ENCODE peak calls at places on chromosomes 4 and X, in eight cellular contexts. One of them, this sample, is unnamed.

GRCh38 chrX:69063486-69063885 is 101.8 kb downstream of the PJA1 start:
- DNase-seq in T-helper 1 cell: no peak
- DNase-seq in T-helper 17 cell: no peak
- DNase-seq in stimulated activated CD4-positive, alpha-beta T cell treated with anti-CD3 and anti-CD28 coated beads, Interleukin-4, amount 100 ng/mL, for 48 hours: no peak
- DNase-seq in activated CD8-positive, alpha-beta memory T cell treated with anti-CD3 and anti-CD28 coated beads for 1 hour: no peak
- DNase-seq in activated CD4-positive, alpha-beta T cell treated with anti-CD3 and anti-CD28 coated beads for 4 hours: no peak
- DNase-seq in A549: no peak
- DNase-seq in GM23248: no peak
- DNase-seq in this sample: no peak

GRCh38 chr4:52423967-52424366 is 235.1 kb downstream of the USP46 start:
- DNase-seq in T-helper 1 cell: no peak
- DNase-seq in T-helper 17 cell: no peak
- DNase-seq in stimulated activated CD4-positive, alpha-beta T cell treated with anti-CD3 and anti-CD28 coated beads, Interleukin-4, amount 100 ng/mL, for 48 hours: no peak
- DNase-seq in activated CD8-positive, alpha-beta memory T cell treated with anti-CD3 and anti-CD28 coated beads for 1 hour: no peak
- DNase-seq in activated CD4-positive, alpha-beta T cell treated with anti-CD3 and anti-CD28 coated beads for 4 hours: no peak
- DNase-seq in A549: no peak
- DNase-seq in GM23248: no peak
- DNase-seq in this sample: no peak

GRCh38 chr4:82688091-82688815 is 110.3 kb downstream of the SCD5 start:
- DNase-seq in T-helper 1 cell: no peak
- DNase-seq in T-helper 17 cell: no peak
- DNase-seq in stimulated activated CD4-positive, alpha-beta T cell treated with anti-CD3 and anti-CD28 coated beads, Interleukin-4, amount 100 ng/mL, for 48 hours: no peak
- DNase-seq in activated CD8-positive, alpha-beta memory T cell treated with anti-CD3 and anti-CD28 coated beads for 1 hour: no peak
- DNase-seq in activated CD4-positive, alpha-beta T cell treated with anti-CD3 and anti-CD28 coated beads for 4 hours: no peak
- DNase-seq in A549: no peak
- DNase-seq in GM23248: no peak
- DNase-seq in this sample: no peak

GRCh38 chr4:132332932-132333722 is 816.0 kb upstream of the PCDH10 start:
- DNase-seq in T-helper 1 cell: no peak
- DNase-seq in T-helper 17 cell: no peak
- DNase-seq in stimulated activated CD4-positive, alpha-beta T cell treated with anti-CD3 and anti-CD28 coated beads, Interleukin-4, amount 100 ng/mL, for 48 hours: no peak
- DNase-seq in activated CD8-positive, alpha-beta memory T cell treated with anti-CD3 and anti-CD28 coated beads for 1 hour: no peak
- DNase-seq in activated CD4-positive, alpha-beta T cell treated with anti-CD3 and anti-CD28 coated beads for 4 hours: no peak
- DNase-seq in A549: peak; percentile 0
- DNase-seq in GM23248: no peak
- DNase-seq in this sample: peak; percentile 20

GRCh38 chr4:23166919-23167318 is 474.2 kb downstream of the GBA3 start:
- DNase-seq in T-helper 1 cell: no peak
- DNase-seq in T-helper 17 cell: no peak
- DNase-seq in stimulated activated CD4-positive, alpha-beta T cell treated with anti-CD3 and anti-CD28 coated beads, Interleukin-4, amount 100 ng/mL, for 48 hours: no peak
- DNase-seq in activated CD8-positive, alpha-beta memory T cell treated with anti-CD3 and anti-CD28 coated beads for 1 hour: no peak
- DNase-seq in activated CD4-positive, alpha-beta T cell treated with anti-CD3 and anti-CD28 coated beads for 4 hours: no peak
- DNase-seq in A549: no peak
- DNase-seq in GM23248: no peak
- DNase-seq in this sample: no peak

GRCh38 chrX:150465326-150465725 is 102.2 kb downstream of the MAMLD1 start:
- DNase-seq in T-helper 1 cell: no peak
- DNase-seq in T-helper 17 cell: no peak
- DNase-seq in stimulated activated CD4-positive, alpha-beta T cell treated with anti-CD3 and anti-CD28 coated beads, Interleukin-4, amount 100 ng/mL, for 48 hours: no peak
- DNase-seq in activated CD8-positive, alpha-beta memory T cell treated with anti-CD3 and anti-CD28 coated beads for 1 hour: no peak
- DNase-seq in activated CD4-positive, alpha-beta T cell treated with anti-CD3 and anti-CD28 coated beads for 4 hours: no peak
- DNase-seq in A549: no peak
- DNase-seq in GM23248: no peak
- DNase-seq in this sample: peak; percentile 85

GRCh38 chr4:165470009-165470408 is 91.2 kb downstream of the CPE start:
- DNase-seq in T-helper 1 cell: no peak
- DNase-seq in T-helper 17 cell: no peak
- DNase-seq in stimulated activated CD4-positive, alpha-beta T cell treated with anti-CD3 and anti-CD28 coated beads, Interleukin-4, amount 100 ng/mL, for 48 hours: no peak
- DNase-seq in activated CD8-positive, alpha-beta memory T cell treated with anti-CD3 and anti-CD28 coated beads for 1 hour: no peak
- DNase-seq in activated CD4-positive, alpha-beta T cell treated with anti-CD3 and anti-CD28 coated beads for 4 hours: no peak
- DNase-seq in A549: no peak
- DNase-seq in GM23248: no peak
- DNase-seq in this sample: no peak

GRCh38 chr4:160044693-160045092 is 941.8 kb downstream of the RAPGEF2 start:
- DNase-seq in T-helper 1 cell: no peak
- DNase-seq in T-helper 17 cell: no peak
- DNase-seq in stimulated activated CD4-positive, alpha-beta T cell treated with anti-CD3 and anti-CD28 coated beads, Interleukin-4, amount 100 ng/mL, for 48 hours: no peak
- DNase-seq in activated CD8-positive, alpha-beta memory T cell treated with anti-CD3 and anti-CD28 coated beads for 1 hour: no peak
- DNase-seq in activated CD4-positive, alpha-beta T cell treated with anti-CD3 and anti-CD28 coated beads for 4 hours: no peak
- DNase-seq in A549: no peak
- DNase-seq in GM23248: no peak
- DNase-seq in this sample: no peak

GRCh38 chrX:39912126-39912525 is 185.6 kb downstream of the BCOR start:
- DNase-seq in T-helper 1 cell: no peak
- DNase-seq in T-helper 17 cell: no peak
- DNase-seq in stimulated activated CD4-positive, alpha-beta T cell treated with anti-CD3 and anti-CD28 coated beads, Interleukin-4, amount 100 ng/mL, for 48 hours: no peak
- DNase-seq in activated CD8-positive, alpha-beta memory T cell treated with anti-CD3 and anti-CD28 coated beads for 1 hour: no peak
- DNase-seq in activated CD4-positive, alpha-beta T cell treated with anti-CD3 and anti-CD28 coated beads for 4 hours: no peak
- DNase-seq in A549: no peak
- DNase-seq in GM23248: no peak
- DNase-seq in this sample: no peak

GRCh38 chrX:40040686-40041461 is 56.9 kb downstream of the BCOR start:
- DNase-seq in T-helper 1 cell: no peak
- DNase-seq in T-helper 17 cell: no peak
- DNase-seq in stimulated activated CD4-positive, alpha-beta T cell treated with anti-CD3 and anti-CD28 coated beads, Interleukin-4, amount 100 ng/mL, for 48 hours: no peak
- DNase-seq in activated CD8-positive, alpha-beta memory T cell treated with anti-CD3 and anti-CD28 coated beads for 1 hour: no peak
- DNase-seq in activated CD4-positive, alpha-beta T cell treated with anti-CD3 and anti-CD28 coated beads for 4 hours: no peak
- DNase-seq in A549: no peak
- DNase-seq in GM23248: no peak
- DNase-seq in this sample: peak; percentile 6

GRCh38 chr4:135552131-135552530 is 1350.5 kb upstream of the PABPC4L start:
- DNase-seq in T-helper 1 cell: no peak
- DNase-seq in T-helper 17 cell: no peak
- DNase-seq in stimulated activated CD4-positive, alpha-beta T cell treated with anti-CD3 and anti-CD28 coated beads, Interleukin-4, amount 100 ng/mL, for 48 hours: no peak
- DNase-seq in activated CD8-positive, alpha-beta memory T cell treated with anti-CD3 and anti-CD28 coated beads for 1 hour: no peak
- DNase-seq in activated CD4-positive, alpha-beta T cell treated with anti-CD3 and anti-CD28 coated beads for 4 hours: no peak
- DNase-seq in A549: no peak
- DNase-seq in GM23248: no peak
- DNase-seq in this sample: no peak

This sample was measured in foreskin melanocyte.